ENCODE peak calls at places on chromosomes 5 and 9, in ten cellular contexts. N, G, H, X, Y, T, Q, B, R and U are unnamed samples.

GRCh38 chr9:36988848-36989247 is 45.2 kb downstream of the PAX5 start:
- DNase-seq in N (no peak), G (no peak), H (no peak), X (no peak), Y (no peak), T (no peak), Q (no peak), B (no peak), R (no peak), U (no peak)

GRCh38 chr9:34954225-34954624 is 3.9 kb upstream of the PHF24 start:
- DNase-seq in N (no peak), G (no peak), H (no peak), X (no peak), Y (no peak), T (no peak), Q (no peak), B (no peak), R (no peak), U (no peak)

GRCh38 chr5:163379298-163380155 is 57.9 kb upstream of the CCNG1 start:
- DNase-seq in N (no peak), G (no peak), H (peak), X (no peak), Y (peak), T (no peak), Q (no peak), B (no peak), R (no peak), U (no peak)

GRCh38 chr9:137762414-137763061 is 115.0 kb upstream of the CACNA1B start:
- DNase-seq in N (no peak), G (no peak), H (peak), X (no peak), Y (no peak), T (no peak), Q (no peak), B (no peak), R (no peak), U (peak)

GRCh38 chr9:21096172-21096900 is 18.6 kb upstream of the IFNB1 start:
- DNase-seq in N (no peak), G (peak), H (peak), X (no peak), Y (peak), T (no peak), Q (no peak), B (peak), R (no peak), U (peak)

GRCh38 chr5:143879646-143880045 is 67.7 kb downstream of the HMHB1 start:
- DNase-seq in N (no peak), G (no peak), H (no peak), X (peak), Y (no peak), T (no peak), Q (no peak), B (peak), R (no peak), U (no peak)

GRCh38 chr5:134028496-134028895 is 23.7 kb upstream of the VDAC1 start:
- DNase-seq in N (no peak), G (no peak), H (no peak), X (no peak), Y (no peak), T (no peak), Q (peak), B (no peak), R (no peak), U (no peak)

GRCh38 chr5:22627029-22627428 is 226.1 kb downstream of the CDH12 start:
- DNase-seq in N (no peak), G (no peak), H (no peak), X (no peak), Y (no peak), T (no peak), Q (no peak), B (no peak), R (no peak), U (no peak)

GRCh38 chr9:127187231-127187956 is 65.0 kb upstream of the ANGPTL2 start:
- DNase-seq in N (no peak), G (peak), H (peak), X (no peak), Y (peak), T (peak), Q (peak), B (no peak), R (no peak), U (no peak)

GRCh38 chr9:108094676-108094993 is 605.1 kb upstream of the KLF4 start:
- DNase-seq in N (no peak), G (no peak), H (peak), X (no peak), Y (peak), T (no peak), Q (no peak), B (no peak), R (no peak), U (no peak)

GRCh38 chr5:160747559-160747958 is 104.5 kb downstream of the ATP10B start:
- DNase-seq in N (no peak), G (no peak), H (no peak), X (no peak), Y (no peak), T (no peak), Q (no peak), B (no peak), R (no peak), U (no peak)

GRCh38 chr5:67577424-67577823 is 380.8 kb upstream of the CD180 start:
- DNase-seq in N (no peak), G (peak), H (no peak), X (peak), Y (peak), T (no peak), Q (no peak), B (peak), R (no peak), U (no peak)

GRCh38 chr5:153756540-153756939 is 266.1 kb downstream of the GRIA1 start:
- DNase-seq in N (no peak), G (no peak), H (no peak), X (no peak), Y (no peak), T (no peak), Q (no peak), B (no peak), R (no peak), U (no peak)